ENCODE peak calls at places on chromosomes 1 and 21, in ten cellular contexts. One of them, this sample, is unnamed.

GRCh38 chr1:25774921-25775774 is 24.8 kb upstream of the SELENON start:
- DNase-seq in type B pancreatic cell: no peak
- DNase-seq in sigmoid colon: no peak
- DNase-seq in progenitor cell of endocrine pancreas: no peak
- DNase-seq in GM12865: peak
- DNase-seq in Panc1: no peak
- DNase-seq in fibroblast of villous mesenchyme: no peak
- DNase-seq in CD8-positive, alpha-beta T cell: peak
- DNase-seq in tibial nerve: no peak
- DNase-seq in adrenal gland: no peak
- DNase-seq in this sample: peak

GRCh38 chr1:29782846-29783500 is 546.7 kb downstream of the PTPRU start:
- DNase-seq in Panc1: no peak
- DNase-seq in progenitor cell of endocrine pancreas: no peak
- DNase-seq in CD8-positive, alpha-beta T cell: no peak
- DNase-seq in sigmoid colon: no peak
- DNase-seq in fibroblast of villous mesenchyme: no peak
- DNase-seq in tibial nerve: no peak
- DNase-seq in GM12865: no peak
- DNase-seq in type B pancreatic cell: no peak
- DNase-seq in adrenal gland: no peak
- DNase-seq in this sample: no peak

GRCh38 chr1:76006234-76006633 is 68.3 kb upstream of the ST6GALNAC3 start:
- DNase-seq in type B pancreatic cell: no peak
- DNase-seq in adrenal gland: no peak
- DNase-seq in Panc1: no peak
- DNase-seq in CD8-positive, alpha-beta T cell: no peak
- DNase-seq in GM12865: no peak
- DNase-seq in fibroblast of villous mesenchyme: peak
- DNase-seq in progenitor cell of endocrine pancreas: no peak
- DNase-seq in sigmoid colon: peak
- DNase-seq in tibial nerve: no peak
- DNase-seq in this sample: no peak

GRCh38 chr1:44603718-44604117 is 70.6 kb downstream of the TMEM53 start:
- DNase-seq in fibroblast of villous mesenchyme: no peak
- DNase-seq in adrenal gland: no peak
- DNase-seq in CD8-positive, alpha-beta T cell: no peak
- DNase-seq in tibial nerve: no peak
- DNase-seq in type B pancreatic cell: no peak
- DNase-seq in sigmoid colon: no peak
- DNase-seq in progenitor cell of endocrine pancreas: no peak
- DNase-seq in Panc1: no peak
- DNase-seq in GM12865: no peak
- DNase-seq in this sample: no peak

GRCh38 chr1:145952903-145953302 is 4.9 kb downstream of the LIX1L start:
- DNase-seq in Panc1: no peak
- DNase-seq in GM12865: no peak
- DNase-seq in progenitor cell of endocrine pancreas: no peak
- DNase-seq in CD8-positive, alpha-beta T cell: no peak
- DNase-seq in adrenal gland: no peak
- DNase-seq in sigmoid colon: no peak
- DNase-seq in tibial nerve: no peak
- DNase-seq in fibroblast of villous mesenchyme: no peak
- DNase-seq in type B pancreatic cell: no peak
- DNase-seq in this sample: no peak

GRCh38 chr1:172220376-172220775 is 200.1 kb upstream of the C1orf105 start:
- DNase-seq in tibial nerve: no peak
- DNase-seq in adrenal gland: no peak
- DNase-seq in Panc1: no peak
- DNase-seq in type B pancreatic cell: no peak
- DNase-seq in fibroblast of villous mesenchyme: no peak
- DNase-seq in sigmoid colon: no peak
- DNase-seq in progenitor cell of endocrine pancreas: no peak
- DNase-seq in GM12865: no peak
- DNase-seq in CD8-positive, alpha-beta T cell: no peak
- DNase-seq in this sample: no peak

GRCh38 chr21:8990326-8991087 is 1530.9 kb upstream of the TPTE start:
- DNase-seq in fibroblast of villous mesenchyme: no peak
- DNase-seq in CD8-positive, alpha-beta T cell: no peak
- DNase-seq in progenitor cell of endocrine pancreas: no peak
- DNase-seq in adrenal gland: no peak
- DNase-seq in GM12865: no peak
- DNase-seq in sigmoid colon: peak
- DNase-seq in tibial nerve: no peak
- DNase-seq in Panc1: peak
- DNase-seq in type B pancreatic cell: no peak
- DNase-seq in this sample: peak

GRCh38 chr1:45954401-45954847 is 151.0 kb downstream of the MAST2 start:
- DNase-seq in type B pancreatic cell: no peak
- DNase-seq in CD8-positive, alpha-beta T cell: no peak
- DNase-seq in adrenal gland: peak
- DNase-seq in fibroblast of villous mesenchyme: peak
- DNase-seq in Panc1: no peak
- DNase-seq in tibial nerve: no peak
- DNase-seq in progenitor cell of endocrine pancreas: no peak
- DNase-seq in sigmoid colon: no peak
- DNase-seq in GM12865: no peak
- DNase-seq in this sample: peak

GRCh38 chr21:35777081-35777480 is 283.2 kb downstream of the SETD4 start:
- DNase-seq in adrenal gland: no peak
- DNase-seq in sigmoid colon: no peak
- DNase-seq in tibial nerve: no peak
- DNase-seq in Panc1: no peak
- DNase-seq in progenitor cell of endocrine pancreas: no peak
- DNase-seq in CD8-positive, alpha-beta T cell: no peak
- DNase-seq in GM12865: no peak
- DNase-seq in type B pancreatic cell: no peak
- DNase-seq in fibroblast of villous mesenchyme: no peak
- DNase-seq in this sample: no peak

GRCh38 chr1:86169625-86170024 is 13.1 kb upstream of the COL24A1 start:
- DNase-seq in CD8-positive, alpha-beta T cell: no peak
- DNase-seq in Panc1: no peak
- DNase-seq in tibial nerve: no peak
- DNase-seq in sigmoid colon: no peak
- DNase-seq in fibroblast of villous mesenchyme: no peak
- DNase-seq in adrenal gland: no peak
- DNase-seq in progenitor cell of endocrine pancreas: no peak
- DNase-seq in GM12865: no peak
- DNase-seq in type B pancreatic cell: no peak
- DNase-seq in this sample: no peak
- TF ChIP-seq CTCF in CD8-positive, alpha-beta T cell: no peak
- TF ChIP-seq CTCF in Panc1: peak
- TF ChIP-seq CTCF in tibial nerve: no peak
- TF ChIP-seq CTCF in sigmoid colon: no peak
- TF ChIP-seq CTCF in fibroblast of villous mesenchyme: no peak
- TF ChIP-seq CTCF in adrenal gland: no peak
- TF ChIP-seq CTCF in progenitor cell of endocrine pancreas: no peak
- TF ChIP-seq CTCF in GM12865: no peak
- TF ChIP-seq CTCF in type B pancreatic cell: no peak
- TF ChIP-seq CTCF in this sample: no peak

DNA sequence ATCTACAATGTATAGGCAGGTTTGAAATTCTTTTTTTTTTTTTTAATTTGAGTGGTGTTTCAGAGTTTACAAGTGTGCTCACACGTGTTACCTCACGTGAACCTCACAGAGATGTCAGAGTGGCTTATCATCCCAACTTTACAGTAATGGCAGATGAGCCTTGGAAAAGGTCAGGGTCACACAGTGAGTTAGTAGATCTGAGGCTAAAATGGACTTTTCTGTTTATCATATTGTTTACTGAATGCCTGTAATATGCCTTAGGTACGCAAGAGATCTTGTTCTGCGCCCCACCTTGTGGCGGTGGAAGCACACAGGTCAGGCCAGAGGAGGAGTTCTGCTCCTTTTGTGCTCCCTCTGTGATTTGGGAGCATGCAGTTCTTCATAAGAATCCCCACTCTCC is 80.0 kb downstream of the DYRK1A start:
- DNase-seq in GM12865: no peak
- DNase-seq in tibial nerve: no peak
- DNase-seq in fibroblast of villous mesenchyme: no peak
- DNase-seq in sigmoid colon: no peak
- DNase-seq in adrenal gland: peak
- DNase-seq in progenitor cell of endocrine pancreas: no peak
- DNase-seq in type B pancreatic cell: no peak
- DNase-seq in CD8-positive, alpha-beta T cell: no peak
- DNase-seq in Panc1: no peak
- DNase-seq in this sample: no peak
- TF ChIP-seq CTCF in GM12865: no peak
- TF ChIP-seq CTCF in tibial nerve: no peak
- TF ChIP-seq CTCF in fibroblast of villous mesenchyme: no peak
- TF ChIP-seq CTCF in sigmoid colon: no peak
- TF ChIP-seq CTCF in adrenal gland: peak
- TF ChIP-seq CTCF in progenitor cell of endocrine pancreas: no peak
- TF ChIP-seq CTCF in type B pancreatic cell: no peak
- TF ChIP-seq CTCF in CD8-positive, alpha-beta T cell: no peak
- TF ChIP-seq CTCF in Panc1: peak
- TF ChIP-seq CTCF in this sample: no peak

DNA sequence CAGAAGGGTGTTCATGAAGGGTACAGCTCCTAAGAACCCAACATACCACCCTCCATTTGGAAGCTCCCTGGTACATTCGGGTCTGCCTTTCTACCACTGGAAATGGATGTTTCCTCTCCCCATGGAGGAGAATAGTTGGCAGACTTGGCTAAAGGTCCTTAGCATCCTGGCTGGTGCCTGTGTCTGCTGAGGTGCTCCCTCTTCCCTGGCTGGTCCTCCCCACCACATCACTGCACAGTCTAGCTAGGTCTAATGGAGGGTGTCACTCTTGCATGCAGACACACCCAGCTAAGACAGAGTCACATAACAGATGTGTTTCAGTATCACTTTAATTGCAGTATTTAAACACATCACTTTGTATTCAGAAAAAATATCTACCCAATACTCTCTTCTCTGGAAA is 24.7 kb downstream of the CD34 start:
- DNase-seq in adrenal gland: no peak
- DNase-seq in tibial nerve: no peak
- DNase-seq in fibroblast of villous mesenchyme: no peak
- DNase-seq in type B pancreatic cell: no peak
- DNase-seq in GM12865: no peak
- DNase-seq in progenitor cell of endocrine pancreas: no peak
- DNase-seq in Panc1: no peak
- DNase-seq in sigmoid colon: no peak
- DNase-seq in CD8-positive, alpha-beta T cell: no peak
- DNase-seq in this sample: no peak
- TF ChIP-seq CTCF in adrenal gland: no peak
- TF ChIP-seq CTCF in tibial nerve: no peak
- TF ChIP-seq CTCF in fibroblast of villous mesenchyme: no peak
- TF ChIP-seq CTCF in type B pancreatic cell: no peak
- TF ChIP-seq CTCF in GM12865: no peak
- TF ChIP-seq CTCF in progenitor cell of endocrine pancreas: no peak
- TF ChIP-seq CTCF in Panc1: no peak
- TF ChIP-seq CTCF in sigmoid colon: no peak
- TF ChIP-seq CTCF in CD8-positive, alpha-beta T cell: no peak
- TF ChIP-seq CTCF in this sample: no peak

GRCh38 chr1:230067871-230068814 is 1.1 kb downstream of the GALNT2 start:
- DNase-seq in adrenal gland: peak
- DNase-seq in sigmoid colon: no peak
- DNase-seq in tibial nerve: no peak
- DNase-seq in progenitor cell of endocrine pancreas: peak
- DNase-seq in GM12865: peak
- DNase-seq in fibroblast of villous mesenchyme: peak
- DNase-seq in CD8-positive, alpha-beta T cell: peak
- DNase-seq in Panc1: no peak
- DNase-seq in type B pancreatic cell: no peak
- DNase-seq in this sample: peak
- TF ChIP-seq CTCF in adrenal gland: no peak
- TF ChIP-seq CTCF in sigmoid colon: no peak
- TF ChIP-seq CTCF in tibial nerve: no peak
- TF ChIP-seq CTCF in progenitor cell of endocrine pancreas: no peak
- TF ChIP-seq CTCF in GM12865: no peak
- TF ChIP-seq CTCF in fibroblast of villous mesenchyme: no peak
- TF ChIP-seq CTCF in CD8-positive, alpha-beta T cell: no peak
- TF ChIP-seq CTCF in Panc1: no peak
- TF ChIP-seq CTCF in type B pancreatic cell: no peak
- TF ChIP-seq CTCF in this sample: no peak

GRCh38 chr1:21508580-21509350 is 458 bp upstream of the ALPL start:
- DNase-seq in CD8-positive, alpha-beta T cell: peak
- DNase-seq in sigmoid colon: no peak
- DNase-seq in adrenal gland: peak
- DNase-seq in progenitor cell of endocrine pancreas: peak
- DNase-seq in tibial nerve: peak
- DNase-seq in fibroblast of villous mesenchyme: peak
- DNase-seq in type B pancreatic cell: peak
- DNase-seq in Panc1: no peak
- DNase-seq in GM12865: peak
- DNase-seq in this sample: peak

GRCh38 chr1:21507511-21508270 is 1.5 kb upstream of the ALPL start:
- DNase-seq in tibial nerve: no peak
- DNase-seq in fibroblast of villous mesenchyme: no peak
- DNase-seq in type B pancreatic cell: no peak
- DNase-seq in progenitor cell of endocrine pancreas: no peak
- DNase-seq in Panc1: no peak
- DNase-seq in CD8-positive, alpha-beta T cell: no peak
- DNase-seq in sigmoid colon: no peak
- DNase-seq in GM12865: no peak
- DNase-seq in adrenal gland: no peak
- DNase-seq in this sample: no peak

GRCh38 chr1:21510113-21510493 is 880 bp downstream of the ALPL start:
- DNase-seq in type B pancreatic cell: no peak
- DNase-seq in progenitor cell of endocrine pancreas: no peak
- DNase-seq in GM12865: no peak
- DNase-seq in CD8-positive, alpha-beta T cell: no peak
- DNase-seq in Panc1: no peak
- DNase-seq in sigmoid colon: no peak
- DNase-seq in tibial nerve: no peak
- DNase-seq in fibroblast of villous mesenchyme: no peak
- DNase-seq in adrenal gland: no peak
- DNase-seq in this sample: no peak

GRCh38 chr1:21510885-21511578 is 1.8 kb downstream of the ALPL start:
- DNase-seq in fibroblast of villous mesenchyme: no peak
- DNase-seq in Panc1: no peak
- DNase-seq in type B pancreatic cell: no peak
- DNase-seq in progenitor cell of endocrine pancreas: no peak
- DNase-seq in CD8-positive, alpha-beta T cell: no peak
- DNase-seq in tibial nerve: no peak
- DNase-seq in adrenal gland: no peak
- DNase-seq in GM12865: no peak
- DNase-seq in sigmoid colon: no peak
- DNase-seq in this sample: no peak

GRCh38 chr1:21509351-21510112 is at the start of gene ALPL:
- DNase-seq in progenitor cell of endocrine pancreas: no peak
- DNase-seq in CD8-positive, alpha-beta T cell: no peak
- DNase-seq in adrenal gland: no peak
- DNase-seq in type B pancreatic cell: no peak
- DNase-seq in fibroblast of villous mesenchyme: no peak
- DNase-seq in Panc1: no peak
- DNase-seq in tibial nerve: no peak
- DNase-seq in sigmoid colon: no peak
- DNase-seq in GM12865: no peak
- DNase-seq in this sample: no peak
- TF ChIP-seq CTCF in progenitor cell of endocrine pancreas: no peak
- TF ChIP-seq CTCF in CD8-positive, alpha-beta T cell: no peak
- TF ChIP-seq CTCF in adrenal gland: no peak
- TF ChIP-seq CTCF in type B pancreatic cell: no peak
- TF ChIP-seq CTCF in fibroblast of villous mesenchyme: no peak
- TF ChIP-seq CTCF in Panc1: peak
- TF ChIP-seq CTCF in tibial nerve: peak
- TF ChIP-seq CTCF in sigmoid colon: no peak
- TF ChIP-seq CTCF in GM12865: no peak
- TF ChIP-seq CTCF in this sample: no peak

GRCh38 chr1:36096500-36097412 is 8.1 kb downstream of the ADPRS start:
- DNase-seq in Panc1: no peak
- DNase-seq in adrenal gland: peak
- DNase-seq in sigmoid colon: no peak
- DNase-seq in fibroblast of villous mesenchyme: no peak
- DNase-seq in type B pancreatic cell: no peak
- DNase-seq in CD8-positive, alpha-beta T cell: no peak
- DNase-seq in tibial nerve: no peak
- DNase-seq in progenitor cell of endocrine pancreas: no peak
- DNase-seq in GM12865: no peak
- DNase-seq in this sample: peak
- TF ChIP-seq CTCF in Panc1: peak
- TF ChIP-seq CTCF in adrenal gland: peak
- TF ChIP-seq CTCF in sigmoid colon: no peak
- TF ChIP-seq CTCF in fibroblast of villous mesenchyme: peak
- TF ChIP-seq CTCF in type B pancreatic cell: peak
- TF ChIP-seq CTCF in CD8-positive, alpha-beta T cell: no peak
- TF ChIP-seq CTCF in tibial nerve: peak
- TF ChIP-seq CTCF in progenitor cell of endocrine pancreas: peak
- TF ChIP-seq CTCF in GM12865: peak
- TF ChIP-seq CTCF in this sample: no peak